ENCODE peak calls at places on chromosomes 12 and 14, in seven cellular contexts. Q, I, M, D, S, X and G are unnamed samples.

GRCh38 chr12:131000000-131000486 is 46.3 kb downstream of the ADGRD1 start:
- DNase-seq in Q (no peak), S (no peak), X (peak), D (no peak), I (no peak), M (no peak), G (no peak)

GRCh38 chr12:1630827-1631591 is 2.0 kb downstream of the WNT5B start:
- DNase-seq in D (peak), S (no peak), I (no peak), M (no peak), X (no peak), Q (no peak), G (no peak)

GRCh38 chr12:111692575-111693210 is 6.8 kb downstream of the ACAD10 start:
- DNase-seq in S (no peak), D (no peak), Q (no peak), X (peak), I (no peak), M (no peak), G (no peak)

GRCh38 chr14:39880106-39880695 is 448.0 kb upstream of the FBXO33 start:
- DNase-seq in I (no peak), D (no peak), Q (no peak), S (no peak), M (no peak), X (no peak), G (no peak)

GRCh38 chr14:51996148-51996746 is 6.9 kb downstream of the RTRAF start:
- DNase-seq in I (no peak), M (no peak), X (no peak), S (no peak), Q (no peak), D (no peak), G (no peak)

GRCh38 chr12:102059343-102059742 is 2.4 kb downstream of the WASHC3 start:
- DNase-seq in Q (no peak), M (no peak), S (no peak), X (no peak), D (peak), I (no peak), G (no peak)

GRCh38 chr12:30691122-30691879 is 4.4 kb downstream of the IPO8 start:
- DNase-seq in D (peak), I (no peak), Q (no peak), X (no peak), S (peak), M (no peak), G (no peak)

GRCh38 chr12:47039079-47039478 is 40.3 kb upstream of the PCED1B start:
- DNase-seq in Q (no peak), X (no peak), D (no peak), S (no peak), I (no peak), M (no peak), G (no peak)

GRCh38 chr12:56591961-56592360 is 38.2 kb downstream of the BAZ2A start:
- DNase-seq in D (no peak), X (no peak), M (no peak), I (no peak), Q (no peak), S (no peak), G (no peak)

GRCh38 chr14:59698793-59699192 is 122.2 kb upstream of the CCDC175 start:
- DNase-seq in S (no peak), Q (no peak), I (no peak), M (no peak), X (no peak), D (no peak), G (no peak)

GRCh38 chr14:90140298-90140955 is 78.6 kb downstream of the KCNK13 start:
- DNase-seq in D (no peak), M (no peak), X (no peak), I (no peak), S (no peak), Q (no peak), G (no peak)

GRCh38 chr14:98952595-98953325 is 319.2 kb downstream of the BCL11B start:
- DNase-seq in I (no peak), Q (no peak), M (no peak), D (no peak), X (no peak), S (peak), G (no peak)

GRCh38 chr12:11650697-11651281 is 1.3 kb downstream of the ETV6 start:
- DNase-seq in S (no peak), M (no peak), X (no peak), I (no peak), D (peak), Q (no peak), G (no peak)

GRCh38 chr14:61388976-61389576 is 67.7 kb downstream of the PRKCH start:
- DNase-seq in I (no peak), S (no peak), Q (no peak), D (no peak), X (no peak), M (no peak), G (no peak)

GRCh38 chr12:41409628-41410027 is 221.5 kb downstream of the PDZRN4 start:
- DNase-seq in I (no peak), Q (no peak), M (no peak), S (no peak), X (no peak), D (no peak), G (no peak)

GRCh38 chr14:22981090-22982012 is 1.0 kb downstream of the AJUBA start:
- DNase-seq in X (no peak), M (no peak), D (no peak), S (no peak), I (no peak), Q (peak), G (peak)

GRCh38 chr12:83954939-83955601 is 957.5 kb downstream of the SLC6A15 start:
- DNase-seq in Q (no peak), D (no peak), M (no peak), S (no peak), I (no peak), X (no peak), G (no peak)

GRCh38 chr12:68673788-68674187 is 13.0 kb upstream of the NUP107 start:
- DNase-seq in X (no peak), D (no peak), S (no peak), M (no peak), Q (no peak), I (no peak), G (no peak)

GRCh38 chr14:25756880-25757279 is 706.9 kb upstream of the STXBP6 start:
- DNase-seq in Q (no peak), I (peak), M (no peak), S (no peak), X (no peak), D (no peak), G (no peak)

DNA sequence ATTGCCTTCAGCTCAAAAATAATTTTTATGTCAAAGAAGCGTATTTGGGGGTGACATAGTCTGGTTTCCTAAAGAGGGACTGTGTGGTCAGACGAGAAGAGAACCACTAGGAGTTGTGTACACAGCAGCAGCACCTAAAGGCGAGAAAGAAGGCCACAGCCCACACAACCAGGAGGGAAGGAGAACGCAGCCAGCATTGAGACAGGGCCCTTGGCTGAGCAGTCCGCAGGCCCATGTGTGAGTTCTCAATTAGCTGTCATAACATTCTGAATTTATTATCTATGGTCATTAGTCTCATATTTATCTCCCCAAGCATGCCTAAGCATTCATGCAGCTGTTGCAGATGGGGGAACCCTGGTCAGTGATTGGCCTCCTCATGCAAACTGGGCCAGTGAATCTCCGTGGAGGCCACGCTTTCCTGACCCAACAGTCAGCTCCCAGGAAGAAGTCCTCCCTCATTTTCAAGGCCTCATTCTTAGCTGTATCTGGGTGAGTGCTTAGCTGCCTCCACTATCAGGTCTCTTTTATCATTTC is 81.2 kb upstream of the ATF7IP start:
- DNase-seq in I (no peak), S (peak), D (no peak), X (peak), M (no peak), Q (no peak), G (no peak)
- TF ChIP-seq EP300 in I (no peak), S (no peak), D (no peak), X (peak), M (no peak), Q (no peak), G (no peak)

GRCh38 chr14:48936881-48937280 is 649.3 kb downstream of the RPS29 start:
- DNase-seq in I (no peak), D (no peak), X (no peak), Q (no peak), M (no peak), S (no peak), G (no peak)

GRCh38 chr14:48936352-48936751 is 649.8 kb downstream of the RPS29 start:
- DNase-seq in S (peak), M (no peak), Q (no peak), D (no peak), X (no peak), I (no peak), G (no peak)

DNA sequence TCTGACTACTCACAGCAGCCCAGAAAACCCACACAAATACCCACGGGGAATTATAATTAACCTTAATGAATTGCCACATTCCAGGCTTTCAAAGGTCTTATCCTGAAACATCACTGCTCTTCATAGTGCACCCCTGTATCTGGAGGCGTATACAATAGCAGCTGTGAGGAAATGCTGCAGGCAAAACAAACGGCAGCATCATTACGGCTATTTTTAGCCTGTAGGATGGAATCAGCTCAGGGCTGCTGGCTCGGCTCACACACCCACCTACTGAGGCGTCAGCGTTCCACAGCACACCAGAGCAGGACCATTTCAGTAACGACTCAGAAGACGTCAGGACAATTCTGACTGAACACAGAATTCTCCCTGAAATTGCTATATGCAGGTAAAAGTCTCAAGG is 648.4 kb downstream of the RPS29 start:
- DNase-seq in D (no peak), S (peak), X (no peak), I (no peak), Q (no peak), M (no peak), G (no peak)
- TF ChIP-seq POLR2AphosphoS5 in D (no peak), S (no peak), X (no peak), I (no peak), Q (no peak), M (no peak), G (no peak)

GRCh38 chr14:105161314-105161713 is 7.3 kb downstream of the JAG2 start:
- DNase-seq in X (no peak), M (no peak), S (no peak), I (no peak), D (no peak), Q (no peak), G (no peak)
- TF ChIP-seq EP300 in X (no peak), M (no peak), S (no peak), I (no peak), D (no peak), Q (no peak), G (no peak)

DNA sequence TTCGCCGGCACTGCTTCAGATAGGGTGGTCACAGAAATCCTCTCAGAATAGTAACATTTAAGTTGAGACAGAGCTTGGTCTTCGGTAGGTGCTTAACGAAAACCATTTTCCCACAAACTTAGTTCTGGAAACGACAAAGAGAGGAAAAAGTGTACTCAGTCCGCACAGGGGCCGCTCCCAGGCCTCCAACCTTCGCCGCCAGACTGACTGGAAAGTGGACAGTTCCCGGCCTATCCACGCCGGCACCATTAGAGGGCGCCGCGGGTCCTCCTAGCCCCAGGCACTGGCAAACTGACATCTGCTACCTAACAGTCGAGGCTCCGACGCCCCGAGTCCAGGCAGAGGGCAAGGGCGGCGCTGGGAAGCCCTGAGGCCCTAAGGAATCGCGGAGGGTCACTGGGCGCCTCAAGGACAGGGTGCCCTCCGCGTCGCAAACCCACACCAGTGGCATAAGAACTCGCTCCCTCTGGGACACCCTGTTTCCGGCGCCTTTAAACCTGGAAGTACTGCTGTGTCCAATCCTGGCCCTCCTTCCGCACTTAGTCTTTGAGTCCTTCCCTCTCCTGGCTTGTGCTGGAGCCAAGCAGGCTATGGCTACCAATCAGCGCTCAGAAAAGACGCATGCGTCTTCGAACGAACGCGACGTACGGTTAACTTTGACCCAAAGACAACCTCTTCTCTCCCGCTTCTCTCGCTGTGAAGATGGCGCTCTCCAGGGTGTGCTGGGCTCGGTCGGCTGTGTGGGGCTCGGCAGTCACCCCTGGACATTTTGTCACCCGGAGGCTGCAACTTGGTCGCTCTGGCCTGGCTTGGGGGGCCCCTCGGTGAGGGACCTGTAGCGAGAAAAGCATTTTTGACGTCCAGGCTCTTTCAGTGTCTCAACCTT is at the start of gene LETMD1:
- DNase-seq in D (peak), M (peak), Q (peak), S (peak), X (peak), I (peak), G (peak)
- TF ChIP-seq POLR2AphosphoS5 in D (peak), M (peak), Q (peak), S (peak), X (peak), I (peak), G (peak)

GRCh38 chr14:88841741-88842140 is 17.3 kb downstream of the TTC8 start:
- DNase-seq in S (no peak), D (no peak), X (no peak), M (no peak), I (no peak), Q (no peak), G (no peak)

GRCh38 chr14:88840926-88841325 is 16.5 kb downstream of the TTC8 start:
- DNase-seq in X (no peak), D (no peak), M (no peak), S (no peak), I (no peak), Q (no peak), G (no peak)

GRCh38 chr14:88848571-88848970 is 24.1 kb downstream of the TTC8 start:
- DNase-seq in M (no peak), S (no peak), D (no peak), Q (no peak), X (no peak), I (no peak), G (no peak)

GRCh38 chr14:88842414-88842813 is 18.0 kb downstream of the TTC8 start:
- DNase-seq in S (no peak), X (no peak), Q (no peak), I (no peak), M (no peak), D (no peak), G (no peak)

GRCh38 chr14:88844980-88845491 is 20.6 kb downstream of the TTC8 start:
- DNase-seq in M (no peak), Q (no peak), X (no peak), I (no peak), D (no peak), S (no peak), G (no peak)
- TF ChIP-seq EP300 in M (no peak), Q (no peak), X (no peak), I (no peak), D (no peak), S (no peak), G (no peak)

DNA sequence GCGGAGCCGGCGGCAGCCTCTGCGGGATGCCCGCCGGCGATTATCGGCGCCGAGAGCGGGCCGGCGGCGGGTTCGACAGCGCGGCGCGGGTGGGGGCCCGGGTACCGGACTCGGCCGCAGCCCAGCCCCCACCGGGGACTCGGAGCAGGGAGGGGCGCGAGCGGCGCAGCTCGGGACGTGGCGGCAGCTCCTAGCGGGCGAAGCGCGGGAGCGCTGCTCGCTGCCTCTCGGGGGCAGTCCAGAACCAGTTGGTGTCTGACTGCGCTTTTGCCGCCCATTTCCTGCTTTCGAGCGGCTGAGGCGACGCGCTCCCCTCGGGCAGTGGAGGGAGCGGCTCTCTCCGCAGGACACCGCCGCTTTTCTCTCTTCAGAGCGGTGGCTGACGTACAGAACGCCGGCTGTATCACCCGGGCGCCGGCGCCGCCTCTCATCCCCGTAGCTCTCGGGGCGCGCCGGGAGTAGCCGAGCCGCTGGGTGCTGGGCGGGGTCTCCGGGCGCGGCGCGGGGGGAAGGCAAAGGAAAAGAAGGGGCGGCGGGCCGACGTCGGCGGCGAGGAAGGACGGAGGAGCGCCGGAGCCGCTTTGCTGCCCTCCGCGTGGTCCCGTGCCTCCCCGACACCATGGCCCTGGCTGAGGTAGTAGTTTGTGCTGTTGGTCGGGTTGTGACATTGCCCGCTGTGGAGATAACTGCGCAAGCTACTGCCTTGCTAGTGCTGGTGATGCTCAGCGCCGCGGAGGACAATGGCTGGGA is 136.6 kb downstream of the MON2 start:
- DNase-seq in M (peak), Q (peak), X (peak), I (peak), S (peak), D (peak), G (peak)
- TF ChIP-seq POLR2AphosphoS5 in M (peak), Q (peak), X (peak), I (peak), S (peak), D (no peak), G (no peak)

GRCh38 chr14:82385043-82385442 is 851.4 kb upstream of the SEL1L start:
- DNase-seq in Q (no peak), D (no peak), X (no peak), S (no peak), M (no peak), I (no peak), G (no peak)

GRCh38 chr14:82390586-82390985 is 856.9 kb upstream of the SEL1L start:
- DNase-seq in X (no peak), D (no peak), I (no peak), Q (no peak), S (no peak), M (no peak), G (no peak)

GRCh38 chr14:82388488-82388887 is 854.8 kb upstream of the SEL1L start:
- DNase-seq in Q (no peak), S (no peak), D (no peak), I (no peak), M (no peak), X (no peak), G (no peak)

GRCh38 chr14:82387699-82388098 is 854.0 kb upstream of the SEL1L start:
- DNase-seq in S (no peak), Q (no peak), I (no peak), X (no peak), D (no peak), M (peak), G (no peak)
- TF ChIP-seq EP300 in S (peak), Q (peak), I (no peak), X (no peak), D (no peak), M (peak), G (peak)

GRCh38 chr14:103346286-103346685 is 12.2 kb downstream of the EIF5 start:
- DNase-seq in S (no peak), M (no peak), X (no peak), Q (no peak), I (no peak), D (no peak), G (no peak)
- TF ChIP-seq POLR2AphosphoS5 in S (no peak), M (no peak), X (no peak), Q (no peak), I (no peak), D (no peak), G (no peak)